ENCODE peak calls at places on chromosomes 6 and 20, in six cellular contexts. One of them, this sample, is unnamed.

GRCh38 chr6:40962241-40962640 is 76.8 kb downstream of the UNC5CL start:
- DNase-seq in HEK293T: no peak
- DNase-seq in K562: no peak
- DNase-seq in A549: peak; percentile 59
- DNase-seq in IMR-90: peak; percentile 95
- DNase-seq in GM12878: peak; percentile 36
- DNase-seq in this sample: peak; percentile 52

GRCh38 chr20:63128956-63129355 is 87.0 kb downstream of the YTHDF1 start:
- DNase-seq in HEK293T: no peak
- DNase-seq in K562: no peak
- DNase-seq in A549: no peak
- DNase-seq in IMR-90: no peak
- DNase-seq in GM12878: no peak
- DNase-seq in this sample: no peak

GRCh38 chr6:168418151-168418551 is 22.8 kb upstream of the SMOC2 start:
- DNase-seq in HEK293T: no peak
- DNase-seq in K562: no peak
- DNase-seq in A549: no peak
- DNase-seq in IMR-90: no peak
- DNase-seq in GM12878: no peak
- DNase-seq in this sample: no peak

GRCh38 chr6:33206027-33206863 is 1.8 kb downstream of the HSD17B8 start:
- DNase-seq in HEK293T: no peak
- DNase-seq in K562: no peak
- DNase-seq in A549: no peak
- DNase-seq in IMR-90: no peak
- DNase-seq in GM12878: no peak
- DNase-seq in this sample: no peak

GRCh38 chr6:135322427-135323201 is 141.5 kb downstream of the MYB start:
- DNase-seq in HEK293T: no peak
- DNase-seq in K562: no peak
- DNase-seq in A549: no peak
- DNase-seq in IMR-90: no peak
- DNase-seq in GM12878: peak; percentile 52
- DNase-seq in this sample: no peak

GRCh38 chr6:130466744-130467052 is 100.9 kb downstream of the TMEM200A start:
- DNase-seq in HEK293T: no peak
- DNase-seq in K562: no peak
- DNase-seq in A549: no peak
- DNase-seq in IMR-90: peak; percentile 46
- DNase-seq in GM12878: no peak
- DNase-seq in this sample: no peak

GRCh38 chr6:141464490-141464889 is 668.2 kb upstream of the GJE1 start:
- DNase-seq in HEK293T: no peak
- DNase-seq in K562: no peak
- DNase-seq in A549: peak; percentile 2
- DNase-seq in IMR-90: peak; percentile 35
- DNase-seq in GM12878: no peak
- DNase-seq in this sample: no peak

GRCh38 chr6:170082067-170082466 is 208.8 kb downstream of the DLL1 start:
- DNase-seq in HEK293T: no peak
- DNase-seq in K562: no peak
- DNase-seq in A549: no peak
- DNase-seq in IMR-90: no peak
- DNase-seq in GM12878: no peak
- DNase-seq in this sample: no peak

GRCh38 chr6:114785235-114786127 is 442.7 kb upstream of the HS3ST5 start:
- DNase-seq in HEK293T: no peak
- DNase-seq in K562: no peak
- DNase-seq in A549: no peak
- DNase-seq in IMR-90: no peak
- DNase-seq in GM12878: peak; percentile 3
- DNase-seq in this sample: no peak

GRCh38 chr6:21885532-21886089 is 292.1 kb downstream of the SOX4 start:
- DNase-seq in HEK293T: no peak
- DNase-seq in K562: no peak
- DNase-seq in A549: peak; percentile 15
- DNase-seq in IMR-90: peak; percentile 85
- DNase-seq in GM12878: no peak
- DNase-seq in this sample: no peak

GRCh38 chr6:26021350-26022165 is 59.0 kb downstream of the TRIM38 start:
- DNase-seq in HEK293T: peak; percentile 75
- DNase-seq in K562: peak; percentile 96
- DNase-seq in A549: peak; percentile 87
- DNase-seq in IMR-90: peak; percentile 93
- DNase-seq in GM12878: peak; percentile 90
- DNase-seq in this sample: peak; percentile 79

GRCh38 chr6:17096657-17097056 is 5.2 kb upstream of the STMND1 start:
- DNase-seq in HEK293T: no peak
- DNase-seq in K562: no peak
- DNase-seq in A549: no peak
- DNase-seq in IMR-90: no peak
- DNase-seq in GM12878: no peak
- DNase-seq in this sample: peak; percentile 74

DNA sequence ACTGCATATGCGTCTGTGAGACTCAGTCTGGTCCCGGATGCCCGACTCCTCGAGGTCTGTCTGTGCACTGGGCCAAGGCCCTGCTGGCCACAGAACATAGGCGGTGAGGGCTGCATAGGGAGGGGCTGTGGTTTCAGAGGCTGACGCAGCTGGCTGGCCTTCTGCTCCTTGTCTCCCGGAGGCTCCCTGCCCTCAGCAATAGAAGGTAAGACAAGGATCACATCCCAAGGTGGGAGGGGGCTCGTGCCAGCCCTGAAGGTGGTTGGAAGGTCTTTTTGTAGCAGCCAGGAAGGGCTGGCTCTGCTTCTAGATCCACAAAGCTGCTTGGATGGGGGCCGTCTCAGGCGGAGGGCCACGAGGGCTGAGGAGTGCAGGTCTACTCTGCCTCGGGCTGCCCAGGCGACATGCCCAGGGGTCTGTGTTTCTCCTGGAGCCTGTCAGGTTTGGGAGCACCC is 239.8 kb upstream of the SULF2 start:
- DNase-seq in HEK293T: no peak
- DNase-seq in K562: no peak
- DNase-seq in A549: no peak
- DNase-seq in IMR-90: peak; percentile 29
- DNase-seq in GM12878: no peak
- DNase-seq in this sample: no peak
- TF ChIP-seq BHLHE40 in HEK293T: no peak
- TF ChIP-seq BHLHE40 in K562: no peak
- TF ChIP-seq BHLHE40 in A549: no peak
- TF ChIP-seq BHLHE40 in IMR-90: no peak
- TF ChIP-seq BHLHE40 in GM12878: no peak
- TF ChIP-seq BHLHE40 in this sample: no peak

GRCh38 chr6:3321875-3322274 is 63.1 kb downstream of the PSMG4 start:
- DNase-seq in HEK293T: no peak
- DNase-seq in K562: no peak
- DNase-seq in A549: no peak
- DNase-seq in IMR-90: no peak
- DNase-seq in GM12878: no peak
- DNase-seq in this sample: no peak
- TF ChIP-seq BHLHE40 in HEK293T: no peak
- TF ChIP-seq BHLHE40 in K562: no peak
- TF ChIP-seq BHLHE40 in A549: no peak
- TF ChIP-seq BHLHE40 in IMR-90: no peak
- TF ChIP-seq BHLHE40 in GM12878: no peak
- TF ChIP-seq BHLHE40 in this sample: no peak

GRCh38 chr20:15889073-15889923 is 684.0 kb downstream of the KIF16B start:
- DNase-seq in HEK293T: no peak
- DNase-seq in K562: no peak
- DNase-seq in A549: no peak
- DNase-seq in IMR-90: no peak
- DNase-seq in GM12878: no peak
- DNase-seq in this sample: no peak
- TF ChIP-seq BHLHE40 in HEK293T: no peak
- TF ChIP-seq BHLHE40 in K562: no peak
- TF ChIP-seq BHLHE40 in A549: no peak
- TF ChIP-seq BHLHE40 in IMR-90: no peak
- TF ChIP-seq BHLHE40 in GM12878: no peak
- TF ChIP-seq BHLHE40 in this sample: no peak

GRCh38 chr6:3230275-3231212 is 3.1 kb upstream of the TUBB2B start:
- DNase-seq in HEK293T: no peak
- DNase-seq in K562: no peak
- DNase-seq in A549: no peak
- DNase-seq in IMR-90: peak; percentile 34
- DNase-seq in GM12878: no peak
- DNase-seq in this sample: no peak
- TF ChIP-seq BHLHE40 in HEK293T: no peak
- TF ChIP-seq BHLHE40 in K562: no peak
- TF ChIP-seq BHLHE40 in A549: no peak
- TF ChIP-seq BHLHE40 in IMR-90: no peak
- TF ChIP-seq BHLHE40 in GM12878: no peak
- TF ChIP-seq BHLHE40 in this sample: no peak

DNA sequence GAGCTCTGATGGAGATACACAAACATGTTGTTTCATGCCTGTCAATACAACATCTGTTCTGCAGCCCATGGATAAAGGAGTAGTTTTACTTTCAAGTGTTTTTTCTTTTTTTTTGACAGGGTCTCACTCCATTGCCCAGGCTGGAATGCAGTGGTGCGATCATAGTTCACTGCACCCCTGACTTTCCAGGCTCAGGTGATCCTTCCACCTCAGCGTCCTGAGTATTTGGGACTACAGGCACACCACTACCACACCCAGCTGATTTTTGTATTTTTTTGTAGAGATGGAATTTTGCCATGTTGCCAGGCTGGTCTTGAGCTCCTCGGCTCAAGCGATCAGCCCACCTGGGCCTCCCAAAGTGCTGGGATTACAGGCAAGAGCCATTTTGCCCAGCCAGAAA is 97.0 kb downstream of the SMAP1 start:
- DNase-seq in HEK293T: no peak
- DNase-seq in K562: no peak
- DNase-seq in A549: no peak
- DNase-seq in IMR-90: no peak
- DNase-seq in GM12878: no peak
- DNase-seq in this sample: no peak
- TF ChIP-seq BHLHE40 in HEK293T: no peak
- TF ChIP-seq BHLHE40 in K562: no peak
- TF ChIP-seq BHLHE40 in A549: no peak
- TF ChIP-seq BHLHE40 in IMR-90: no peak
- TF ChIP-seq BHLHE40 in GM12878: no peak
- TF ChIP-seq BHLHE40 in this sample: no peak

GRCh38 chr6:149185799-149186357 is 131.6 kb upstream of the TAB2 start:
- DNase-seq in HEK293T: no peak
- DNase-seq in K562: no peak
- DNase-seq in A549: no peak
- DNase-seq in IMR-90: no peak
- DNase-seq in GM12878: no peak
- DNase-seq in this sample: peak; percentile 18
- TF ChIP-seq BHLHE40 in HEK293T: no peak
- TF ChIP-seq BHLHE40 in K562: no peak
- TF ChIP-seq BHLHE40 in A549: no peak
- TF ChIP-seq BHLHE40 in IMR-90: no peak
- TF ChIP-seq BHLHE40 in GM12878: no peak
- TF ChIP-seq BHLHE40 in this sample: no peak

DNA sequence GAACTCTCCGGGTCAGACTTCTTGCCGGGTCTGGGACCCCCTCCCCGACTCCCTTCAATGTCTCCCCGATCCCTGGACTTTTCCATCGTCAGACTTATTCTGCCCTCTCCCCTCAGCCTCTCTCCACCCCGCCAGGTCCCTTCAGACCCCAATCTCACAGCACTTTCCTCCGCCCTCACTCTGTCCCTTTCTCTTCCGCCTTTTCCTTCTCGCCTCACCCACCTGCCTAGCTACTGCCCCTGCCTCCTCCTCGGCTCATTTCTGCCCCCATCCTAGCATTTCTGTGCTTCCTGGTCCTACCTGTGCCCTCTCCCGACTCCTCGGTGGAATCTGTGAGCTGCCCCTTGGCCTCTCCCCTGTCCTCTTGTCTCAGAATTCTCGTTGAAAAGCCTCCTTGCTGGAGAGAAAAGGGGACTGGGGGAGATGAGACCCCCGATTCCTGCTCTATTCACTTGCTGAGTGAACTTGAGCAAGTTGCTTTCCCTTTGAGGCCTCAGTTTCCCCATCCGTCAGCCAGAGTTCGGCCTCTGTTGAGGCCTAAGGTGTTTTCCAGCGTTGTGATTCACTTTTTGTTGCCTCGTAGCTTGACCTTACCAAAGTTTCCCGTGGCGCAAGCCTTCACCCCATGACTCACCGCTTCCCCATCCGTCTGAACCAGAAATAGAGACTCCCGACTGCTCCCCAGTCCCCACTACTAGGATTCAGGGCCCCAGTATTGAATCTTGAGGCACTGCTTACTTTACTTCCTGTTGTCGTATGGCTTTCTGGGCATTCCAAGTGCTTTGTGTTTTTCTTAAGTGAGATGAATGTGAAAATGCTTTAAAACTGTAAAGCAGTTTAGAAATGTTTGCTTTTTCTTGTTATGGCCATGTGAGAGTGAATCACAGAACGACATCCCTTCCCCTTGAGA is 870 bp downstream of the CHMP4B start:
- DNase-seq in HEK293T: no peak
- DNase-seq in K562: peak; percentile 61
- DNase-seq in A549: peak; percentile 77
- DNase-seq in IMR-90: peak; percentile 91
- DNase-seq in GM12878: no peak
- DNase-seq in this sample: peak; percentile 66
- TF ChIP-seq BHLHE40 in HEK293T: no peak
- TF ChIP-seq BHLHE40 in K562: no peak
- TF ChIP-seq BHLHE40 in A549: no peak
- TF ChIP-seq BHLHE40 in IMR-90: peak; percentile 37
- TF ChIP-seq BHLHE40 in GM12878: no peak
- TF ChIP-seq BHLHE40 in this sample: no peak

DNA sequence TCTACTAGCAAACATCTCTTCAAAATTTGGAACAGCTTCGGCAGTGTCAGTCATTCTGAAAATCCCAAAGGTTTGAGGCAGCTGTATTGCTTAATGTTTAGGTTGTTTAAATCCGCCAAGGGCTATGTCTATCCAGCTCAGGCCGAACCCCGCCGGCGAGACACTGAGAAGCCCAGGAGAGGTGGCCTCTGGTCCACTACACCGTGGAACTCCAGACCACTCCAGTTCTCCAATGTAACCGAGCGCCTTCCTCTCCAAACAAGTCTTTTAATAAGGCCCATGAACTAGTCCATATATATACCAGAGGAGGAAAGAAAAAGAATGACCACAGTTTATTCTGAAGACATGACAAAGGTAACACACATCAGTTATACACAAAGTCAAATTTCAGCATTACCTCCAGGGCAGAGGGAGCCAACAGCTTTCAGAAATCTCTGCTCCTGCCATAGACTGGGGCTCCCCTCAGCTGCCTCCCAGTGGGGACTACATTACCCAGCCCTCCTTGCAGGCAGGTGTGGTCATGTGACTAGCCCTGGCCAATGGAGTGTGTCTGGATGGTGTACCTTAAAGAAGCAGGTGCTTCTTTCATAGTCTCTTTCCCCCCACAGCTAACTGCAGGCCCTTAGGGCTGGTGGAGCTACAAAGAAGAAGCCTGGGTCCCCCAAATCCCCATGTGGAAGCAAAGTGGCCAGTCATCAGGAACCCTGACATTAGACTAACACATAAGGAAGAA is at the start of gene RAMACL:
- DNase-seq in HEK293T: peak; percentile 66
- DNase-seq in K562: peak; percentile 86
- DNase-seq in A549: peak; percentile 21
- DNase-seq in IMR-90: no peak
- DNase-seq in GM12878: peak; percentile 52
- DNase-seq in this sample: no peak
- TF ChIP-seq BHLHE40 in HEK293T: no peak
- TF ChIP-seq BHLHE40 in K562: no peak
- TF ChIP-seq BHLHE40 in A549: no peak
- TF ChIP-seq BHLHE40 in IMR-90: no peak
- TF ChIP-seq BHLHE40 in GM12878: no peak
- TF ChIP-seq BHLHE40 in this sample: no peak

GRCh38 chr6:84522135-84522535 is 242.3 kb downstream of the TBX18 start:
- DNase-seq in HEK293T: no peak
- DNase-seq in K562: no peak
- DNase-seq in A549: peak; percentile 10
- DNase-seq in IMR-90: peak; percentile 69
- DNase-seq in GM12878: no peak
- DNase-seq in this sample: no peak
- TF ChIP-seq BHLHE40 in HEK293T: no peak
- TF ChIP-seq BHLHE40 in K562: no peak
- TF ChIP-seq BHLHE40 in A549: no peak
- TF ChIP-seq BHLHE40 in IMR-90: no peak
- TF ChIP-seq BHLHE40 in GM12878: no peak
- TF ChIP-seq BHLHE40 in this sample: no peak